ENCODE peak calls at places on chromosomes 13 and 19, in seven cellular contexts. W is fibroblast of lung, H is adrenal gland, T is cardiac fibroblast, F is body of pancreas, B is epithelial cell of esophagus, A is fibroblast of the aortic adventitia. V is an unnamed sample.

GRCh38 chr13:110525328-110526319 is 35.9 kb downstream of the RAB20 start:
- DNase-seq in W (no peak), H (peak; percentile 90), T (no peak), F (no peak), B (no peak), A (no peak), V (no peak)

GRCh38 chr13:44759723-44760360 is 183.7 kb upstream of the TSC22D1 start:
- DNase-seq in W (peak; percentile 61), H (no peak), T (no peak), F (peak; percentile 91), B (peak; percentile 83), A (no peak), V (peak; percentile 85)

GRCh38 chr19:38142176-38143035 is 81.6 kb downstream of the DPF1 start:
- DNase-seq in W (peak; percentile 41), H (peak; percentile 65), T (peak; percentile 52), F (peak; percentile 38), B (peak; percentile 72), A (peak; percentile 56), V (no peak)

GRCh38 chr19:17339088-17339741 is 1.9 kb downstream of the GTPBP3 start:
- DNase-seq in W (no peak), H (peak; percentile 37), T (no peak), F (no peak), B (peak; percentile 25), A (no peak), V (no peak)

GRCh38 chr13:36986462-36987240 is 12.5 kb downstream of the ALG5 start:
- DNase-seq in W (no peak), H (no peak), T (peak; percentile 34), F (no peak), B (peak; percentile 87), A (no peak), V (no peak)

GRCh38 chr13:100633461-100633860 is 41.1 kb downstream of the TMTC4 start:
- DNase-seq in W (peak; percentile 99), H (no peak), T (peak; percentile 96), F (no peak), B (peak; percentile 98), A (peak; percentile 94), V (no peak)

GRCh38 chr19:57655443-57655842 is 13.3 kb upstream of the ZSCAN4 start:
- DNase-seq in W (no peak), H (no peak), T (no peak), F (no peak), B (no peak), A (no peak), V (no peak)

GRCh38 chr13:105341758-105342157 is 1193.7 kb downstream of the EFNB2 start:
- DNase-seq in W (no peak), H (no peak), T (no peak), F (no peak), B (no peak), A (no peak), V (no peak)

GRCh38 chr13:91157273-91158014 is 190.0 kb upstream of the MIR17HG start:
- DNase-seq in W (no peak), H (no peak), T (no peak), F (no peak), B (no peak), A (no peak), V (no peak)

GRCh38 chr19:38728752-38729541 is 15.3 kb downstream of the CAPN12 start:
- DNase-seq in W (no peak), H (peak; percentile 43), T (no peak), F (peak; percentile 3), B (no peak), A (no peak), V (no peak)

GRCh38 chr19:29683009-29683408 is 17.7 kb downstream of the PLEKHF1 start:
- DNase-seq in W (peak; percentile 69), H (no peak), T (peak; percentile 74), F (no peak), B (no peak), A (no peak), V (no peak)

GRCh38 chr13:38223093-38223492 is 126.6 kb upstream of the UFM1 start:
- DNase-seq in W (peak; percentile 52), H (no peak), T (peak; percentile 64), F (no peak), B (peak; percentile 38), A (peak; percentile 40), V (no peak)

GRCh38 chr13:21203132-21203531 is 26.7 kb downstream of the MRPL57 start:
- DNase-seq in W (no peak), H (no peak), T (peak; percentile 25), F (no peak), B (peak; percentile 52), A (no peak), V (peak; percentile 46)

GRCh38 chr19:7670150-7670784 is 1.4 kb downstream of the RETN start:
- DNase-seq in W (no peak), H (no peak), T (no peak), F (no peak), B (no peak), A (no peak), V (no peak)
- H3K4me3 ChIP-seq in W (no peak overlapping the region), H (no peak overlapping the region), T (no peak overlapping the region), F (no peak overlapping the region), B (no peak overlapping the region), A (no peak overlapping the region), V (peak overlapping the region; percentile 27)

DNA sequence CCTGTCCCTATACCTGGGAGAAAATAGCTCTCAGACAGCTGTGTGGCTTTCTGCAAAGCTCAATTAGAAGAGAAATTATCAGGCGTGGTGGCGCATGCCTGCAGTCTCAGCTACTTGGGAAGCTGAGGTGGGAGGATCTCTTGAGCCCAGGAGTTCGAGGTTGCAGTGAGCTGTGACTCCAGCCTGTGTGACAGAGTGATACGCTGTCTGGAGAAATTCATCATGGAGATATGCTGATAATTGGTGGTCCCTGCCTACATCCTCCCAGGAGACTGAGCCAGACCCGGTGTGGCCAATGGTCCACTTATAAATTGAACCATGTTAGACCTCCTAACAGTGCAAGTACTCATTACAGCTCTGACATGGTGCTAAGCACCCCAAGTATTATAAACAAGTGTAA is 58.7 kb upstream of the ZNF599 start:
- DNase-seq in W (no peak), H (no peak), T (no peak), F (no peak), B (no peak), A (no peak), V (no peak)
- TF ChIP-seq CTCF in W (no peak), H (no peak), T (no peak), F (no peak), B (no peak), A (no peak), V (no peak)

GRCh38 chr19:14248578-14249011 is 42.6 kb upstream of the ADGRL1 start:
- DNase-seq in W (peak; percentile 69), H (no peak), T (no peak), F (peak; percentile 4), B (no peak), A (peak; percentile 9), V (no peak)
- H3K4me3 ChIP-seq in W (no peak overlapping the region), H (no peak overlapping the region), T (peak overlapping the region; percentile 42), F (no peak overlapping the region), B (peak overlapping the region; percentile 44), A (peak overlapping the region; percentile 48), V (no peak overlapping the region)

GRCh38 chr13:46903748-46904147 is 6.9 kb upstream of the HTR2A start:
- DNase-seq in W (peak; percentile 60), H (no peak), T (peak; percentile 45), F (no peak), B (no peak), A (peak; percentile 40), V (no peak)
- TF ChIP-seq CTCF in W (no peak), H (no peak), T (no peak), F (no peak), B (no peak), A (no peak), V (no peak)

GRCh38 chr13:99419591-99420243 is 81.6 kb upstream of the TM9SF2 start:
- DNase-seq in W (no peak), H (no peak), T (no peak), F (no peak), B (no peak), A (no peak), V (no peak)

GRCh38 chr13:99418663-99419140 is 82.6 kb upstream of the TM9SF2 start:
- DNase-seq in W (no peak), H (no peak), T (no peak), F (no peak), B (no peak), A (no peak), V (no peak)

GRCh38 chr13:99417151-99417820 is 84.0 kb upstream of the TM9SF2 start:
- DNase-seq in W (no peak), H (no peak), T (no peak), F (no peak), B (no peak), A (no peak), V (no peak)

GRCh38 chr13:99416411-99417121 is 84.7 kb upstream of the TM9SF2 start:
- DNase-seq in W (no peak), H (peak; percentile 58), T (no peak), F (no peak), B (no peak), A (no peak), V (no peak)

DNA sequence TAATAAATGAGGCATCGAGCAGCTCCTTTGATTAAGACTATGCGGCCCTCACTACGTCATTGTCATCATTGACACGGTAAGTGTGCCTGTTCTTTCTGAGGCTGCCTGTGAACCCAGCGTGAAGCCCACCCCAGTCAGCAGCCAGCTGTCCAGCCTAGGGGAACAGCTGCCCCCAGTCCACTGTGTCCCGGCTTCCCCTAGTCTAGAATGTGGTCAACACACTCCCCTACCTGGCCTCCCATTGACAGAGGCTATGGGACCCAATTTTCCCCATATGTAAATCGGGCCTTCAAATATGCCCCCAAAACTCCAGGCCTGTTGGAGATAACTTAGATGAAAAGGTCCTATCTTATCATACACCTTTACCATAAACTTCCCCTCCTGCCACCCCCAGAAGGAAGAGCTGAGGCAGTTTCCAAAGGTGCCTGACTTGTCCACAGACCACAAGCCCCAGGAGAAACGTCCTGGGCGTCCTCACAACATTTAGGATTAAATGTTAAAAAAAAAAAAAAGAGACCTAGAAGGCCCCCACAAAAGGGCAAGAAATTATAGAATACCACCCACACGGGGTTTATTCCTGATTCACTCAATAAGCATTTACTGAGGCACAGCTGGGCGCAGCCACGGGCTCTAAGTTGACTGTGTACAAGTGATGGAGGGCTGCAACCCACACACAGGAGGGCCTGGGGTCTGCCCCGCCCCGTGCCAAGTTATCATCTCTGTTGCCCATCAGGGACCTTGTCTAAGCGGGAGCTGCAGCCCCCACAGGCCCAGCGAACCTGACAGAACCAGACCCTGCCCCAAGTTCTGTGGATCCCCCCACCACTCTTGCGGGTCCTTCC is 83.2 kb upstream of the TM9SF2 start:
- DNase-seq in W (peak; percentile 23), H (no peak), T (no peak), F (no peak), B (no peak), A (no peak), V (no peak)
- H3K4me3 ChIP-seq in W (no peak overlapping the region), H (no peak overlapping the region), T (no peak overlapping the region), F (no peak overlapping the region), B (no peak overlapping the region), A (no peak overlapping the region), V (no peak overlapping the region)

V was measured in LNCaP clone FGC.